ENCODE peak calls at places on chromosome 5, in eight cellular contexts. One of them, this sample, is unnamed.

GRCh38 chr5:97229688-97230285 is 46.7 kb upstream of the RIOK2 start:
- DNase-seq in T-cell: no peak
- DNase-seq in CD4-positive, CD25-positive, alpha-beta regulatory T cell: no peak
- DNase-seq in HTR-8/SVneo: no peak
- DNase-seq in activated naive CD4-positive, alpha-beta T cell: no peak
- DNase-seq in astrocyte of the spinal cord: no peak
- DNase-seq in NCI-H524: no peak
- DNase-seq in Jurkat, Clone E6-1: no peak
- DNase-seq in this sample: no peak

GRCh38 chr5:58462623-58463230 is 2.8 kb upstream of the PLK2 start:
- DNase-seq in T-cell: no peak
- DNase-seq in CD4-positive, CD25-positive, alpha-beta regulatory T cell: peak
- DNase-seq in HTR-8/SVneo: peak
- DNase-seq in activated naive CD4-positive, alpha-beta T cell: no peak
- DNase-seq in astrocyte of the spinal cord: peak
- DNase-seq in NCI-H524: peak
- DNase-seq in Jurkat, Clone E6-1: peak
- DNase-seq in this sample: no peak

GRCh38 chr5:124289641-124290201 is 456.7 kb downstream of the ZNF608 start:
- DNase-seq in T-cell: no peak
- DNase-seq in CD4-positive, CD25-positive, alpha-beta regulatory T cell: no peak
- DNase-seq in HTR-8/SVneo: no peak
- DNase-seq in activated naive CD4-positive, alpha-beta T cell: no peak
- DNase-seq in astrocyte of the spinal cord: no peak
- DNase-seq in NCI-H524: no peak
- DNase-seq in Jurkat, Clone E6-1: no peak
- DNase-seq in this sample: no peak

GRCh38 chr5:18968966-18969365 is 1019.0 kb downstream of the CDH18 start:
- DNase-seq in T-cell: no peak
- DNase-seq in CD4-positive, CD25-positive, alpha-beta regulatory T cell: no peak
- DNase-seq in HTR-8/SVneo: no peak
- DNase-seq in activated naive CD4-positive, alpha-beta T cell: no peak
- DNase-seq in astrocyte of the spinal cord: no peak
- DNase-seq in NCI-H524: no peak
- DNase-seq in Jurkat, Clone E6-1: no peak
- DNase-seq in this sample: no peak

GRCh38 chr5:75226916-75227315 is 9.8 kb downstream of the ANKRD31 start:
- DNase-seq in T-cell: no peak
- DNase-seq in CD4-positive, CD25-positive, alpha-beta regulatory T cell: no peak
- DNase-seq in HTR-8/SVneo: no peak
- DNase-seq in activated naive CD4-positive, alpha-beta T cell: no peak
- DNase-seq in astrocyte of the spinal cord: no peak
- DNase-seq in NCI-H524: no peak
- DNase-seq in Jurkat, Clone E6-1: no peak
- DNase-seq in this sample: no peak

GRCh38 chr5:154603978-154604679 is 126.1 kb upstream of the HAND1 start:
- DNase-seq in T-cell: no peak
- DNase-seq in CD4-positive, CD25-positive, alpha-beta regulatory T cell: no peak
- DNase-seq in HTR-8/SVneo: no peak
- DNase-seq in activated naive CD4-positive, alpha-beta T cell: no peak
- DNase-seq in astrocyte of the spinal cord: no peak
- DNase-seq in NCI-H524: peak
- DNase-seq in Jurkat, Clone E6-1: no peak
- DNase-seq in this sample: no peak

GRCh38 chr5:88838500-88838899 is 44.5 kb downstream of the MEF2C start:
- DNase-seq in T-cell: no peak
- DNase-seq in CD4-positive, CD25-positive, alpha-beta regulatory T cell: no peak
- DNase-seq in HTR-8/SVneo: no peak
- DNase-seq in activated naive CD4-positive, alpha-beta T cell: no peak
- DNase-seq in astrocyte of the spinal cord: no peak
- DNase-seq in NCI-H524: no peak
- DNase-seq in Jurkat, Clone E6-1: no peak
- DNase-seq in this sample: no peak

GRCh38 chr5:129135633-129136032 is 41.1 kb downstream of the ISOC1 start:
- DNase-seq in T-cell: no peak
- DNase-seq in CD4-positive, CD25-positive, alpha-beta regulatory T cell: peak
- DNase-seq in HTR-8/SVneo: no peak
- DNase-seq in activated naive CD4-positive, alpha-beta T cell: no peak
- DNase-seq in astrocyte of the spinal cord: no peak
- DNase-seq in NCI-H524: peak
- DNase-seq in Jurkat, Clone E6-1: peak
- DNase-seq in this sample: no peak

GRCh38 chr5:76579166-76579765 is 43.9 kb downstream of the F2RL2 start:
- DNase-seq in T-cell: no peak
- DNase-seq in CD4-positive, CD25-positive, alpha-beta regulatory T cell: no peak
- DNase-seq in HTR-8/SVneo: no peak
- DNase-seq in activated naive CD4-positive, alpha-beta T cell: no peak
- DNase-seq in astrocyte of the spinal cord: no peak
- DNase-seq in NCI-H524: peak
- DNase-seq in Jurkat, Clone E6-1: no peak
- DNase-seq in this sample: no peak

GRCh38 chr5:118290204-118290603 is 698.1 kb downstream of the DTWD2 start:
- DNase-seq in T-cell: no peak
- DNase-seq in CD4-positive, CD25-positive, alpha-beta regulatory T cell: no peak
- DNase-seq in HTR-8/SVneo: no peak
- DNase-seq in activated naive CD4-positive, alpha-beta T cell: no peak
- DNase-seq in astrocyte of the spinal cord: no peak
- DNase-seq in NCI-H524: no peak
- DNase-seq in Jurkat, Clone E6-1: no peak
- DNase-seq in this sample: no peak

GRCh38 chr5:25970906-25971489 is 1067.4 kb downstream of the CDH9 start:
- DNase-seq in T-cell: no peak
- DNase-seq in CD4-positive, CD25-positive, alpha-beta regulatory T cell: no peak
- DNase-seq in HTR-8/SVneo: no peak
- DNase-seq in activated naive CD4-positive, alpha-beta T cell: no peak
- DNase-seq in astrocyte of the spinal cord: no peak
- DNase-seq in NCI-H524: no peak
- DNase-seq in Jurkat, Clone E6-1: no peak
- DNase-seq in this sample: no peak

GRCh38 chr5:761206-761771 is 23.2 kb downstream of the ZDHHC11B start:
- DNase-seq in T-cell: no peak
- DNase-seq in CD4-positive, CD25-positive, alpha-beta regulatory T cell: no peak
- DNase-seq in HTR-8/SVneo: no peak
- DNase-seq in activated naive CD4-positive, alpha-beta T cell: no peak
- DNase-seq in astrocyte of the spinal cord: no peak
- DNase-seq in NCI-H524: no peak
- DNase-seq in Jurkat, Clone E6-1: no peak
- DNase-seq in this sample: no peak